ENCODE peak calls at places on chromosomes 1 and 21, in four cellular contexts. A is A549, J is GM12878, O is K562. N is an unnamed sample.

GRCh38 chr1:11052839-11053757 is 6.1 kb upstream of the MASP2 start:
- DNase-seq in A (no peak), J (no peak), O (peak), N (no peak)

GRCh38 chr1:42195841-42196240 is 31.3 kb upstream of the GUCA2A start:
- DNase-seq in A (no peak), J (no peak), O (no peak), N (no peak)

GRCh38 chr1:163844393-163844948 is 522.7 kb downstream of the NUF2 start:
- DNase-seq in A (no peak), J (no peak), O (no peak), N (no peak)

GRCh38 chr1:212234431-212235298 is 50.5 kb upstream of the PPP2R5A start:
- DNase-seq in A (peak), J (no peak), O (peak), N (peak)

GRCh38 chr1:231395051-231395995 is 26.8 kb downstream of the EGLN1 start:
- DNase-seq in A (peak), J (no peak), O (no peak), N (peak)

GRCh38 chr1:50492142-50492541 is 68.9 kb upstream of the DMRTA2 start:
- DNase-seq in A (no peak), J (no peak), O (no peak), N (no peak)

GRCh38 chr1:3898994-3899775 is 887 bp downstream of the C1orf174 start:
- DNase-seq in A (peak), J (no peak), O (no peak), N (peak)

GRCh38 chr1:180482425-180483275 is 19.7 kb downstream of the ACBD6 start:
- DNase-seq in A (peak), J (no peak), O (peak), N (peak)

GRCh38 chr1:151009206-151009587 is 948 bp downstream of the PRUNE1 start:
- DNase-seq in A (no peak), J (no peak), O (no peak), N (no peak)
- TF ChIP-seq POLR2AphosphoS2 in A (no peak), J (no peak), O (no peak), N (no peak)

DNA sequence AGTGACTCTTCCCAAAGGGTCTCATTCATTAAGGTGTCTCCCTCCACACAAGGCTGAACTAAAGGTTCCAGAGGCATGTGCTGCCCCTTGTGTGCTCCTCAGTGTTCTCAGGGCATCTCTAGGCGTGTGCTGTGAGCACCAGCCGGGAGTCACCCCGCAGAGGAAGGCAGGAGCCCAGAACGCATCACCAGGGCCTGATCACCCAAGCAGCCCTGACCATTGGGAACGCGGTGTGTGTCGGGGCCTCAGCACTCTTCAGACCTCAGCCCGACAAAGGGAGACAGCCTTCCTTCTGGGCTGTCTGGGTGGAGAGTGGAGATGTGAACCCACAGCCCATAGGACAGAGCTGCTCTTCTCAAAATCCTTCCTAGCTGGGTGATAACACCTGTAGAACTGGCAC is 9.1 kb downstream of the SLC37A1 start:
- DNase-seq in A (no peak), J (no peak), O (no peak), N (no peak)
- TF ChIP-seq POLR2AphosphoS2 in A (no peak), J (no peak), O (no peak), N (no peak)

DNA sequence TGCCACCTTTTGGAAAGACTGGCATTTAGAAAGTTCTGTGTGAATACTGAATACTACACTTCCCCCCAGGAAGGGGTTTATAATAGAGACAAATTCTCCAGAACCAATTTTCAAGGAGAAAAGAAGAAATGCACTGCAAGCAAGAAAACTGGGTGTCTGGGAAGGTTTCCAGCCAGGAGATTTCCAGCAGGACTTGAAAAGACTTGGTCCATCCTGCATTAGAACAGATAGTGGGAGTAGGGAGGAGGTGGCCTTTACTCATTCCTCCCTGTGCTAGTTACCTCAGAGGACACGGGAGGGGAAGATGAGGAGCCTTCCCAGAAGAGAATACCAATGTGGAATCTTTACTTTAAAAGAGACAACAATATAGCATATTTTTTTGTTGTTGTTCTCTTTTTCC is 52.4 kb downstream of the FAM78B start:
- DNase-seq in A (no peak), J (no peak), O (no peak), N (no peak)
- TF ChIP-seq POLR2AphosphoS2 in A (no peak), J (no peak), O (no peak), N (no peak)

GRCh38 chr1:186513526-186513925 is 52.6 kb upstream of the PDC start:
- DNase-seq in A (no peak), J (no peak), O (no peak), N (no peak)

GRCh38 chr1:186518395-186518794 is 57.5 kb upstream of the PDC start:
- DNase-seq in A (peak), J (no peak), O (no peak), N (no peak)

GRCh38 chr1:186514367-186514766 is 53.5 kb upstream of the PDC start:
- DNase-seq in A (no peak), J (no peak), O (no peak), N (no peak)

GRCh38 chr1:186519981-186520380 is 59.1 kb upstream of the PDC start:
- DNase-seq in A (no peak), J (no peak), O (no peak), N (no peak)

DNA sequence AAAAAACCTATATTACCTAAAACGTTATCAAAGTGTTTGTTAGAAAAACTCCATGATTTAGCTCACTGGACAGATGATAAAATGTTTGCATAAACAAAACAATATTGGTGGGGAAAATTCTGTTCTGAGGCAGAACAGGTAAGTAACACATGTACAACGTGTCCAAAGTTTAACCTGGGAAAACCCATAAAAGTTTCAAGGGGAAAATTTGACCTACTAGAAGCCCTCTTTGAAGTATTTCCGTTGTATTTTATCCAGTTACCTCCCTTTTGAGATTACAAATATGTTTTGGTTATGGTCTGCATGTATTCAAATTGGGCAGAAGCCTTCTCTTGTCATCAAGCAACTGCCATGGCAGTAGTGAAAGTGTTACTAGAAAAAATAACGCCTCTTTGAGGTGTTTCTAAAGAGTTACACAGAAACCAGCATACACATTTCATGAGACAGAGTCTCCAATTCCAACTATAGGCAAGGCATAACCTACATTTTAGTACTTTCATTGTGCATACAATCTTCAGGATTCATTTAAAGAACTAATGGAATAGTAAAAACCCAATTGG is 58.0 kb upstream of the PDC start:
- DNase-seq in A (no peak), J (no peak), O (no peak), N (no peak)
- TF ChIP-seq POLR2AphosphoS2 in A (no peak), J (no peak), O (no peak), N (no peak)

DNA sequence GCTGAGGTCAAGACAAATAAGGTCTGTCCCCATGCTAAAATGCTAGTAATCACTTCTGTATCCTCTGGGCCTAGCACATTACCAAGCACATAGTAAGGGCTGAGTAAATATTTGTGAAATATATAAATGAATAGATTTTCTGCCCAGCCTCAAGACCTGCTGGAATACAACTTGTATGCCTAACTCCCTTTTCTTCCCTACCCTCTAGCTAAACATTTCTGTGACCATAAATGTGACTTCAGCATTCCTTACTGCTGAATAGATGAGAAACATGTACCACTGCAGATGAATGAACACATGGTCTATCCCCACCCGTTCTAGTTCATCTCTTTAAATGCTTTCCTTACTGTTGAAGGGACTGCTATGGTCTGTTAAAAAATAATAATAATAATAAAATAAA is 209.0 kb upstream of the HOOK1 start:
- DNase-seq in A (no peak), J (no peak), O (peak), N (no peak)
- TF ChIP-seq POLR2AphosphoS2 in A (no peak), J (no peak), O (no peak), N (no peak)

GRCh38 chr1:58815069-58815679 is 31.3 kb upstream of the JUN start:
- DNase-seq in A (peak), J (peak), O (peak), N (peak)
- TF ChIP-seq POLR2AphosphoS2 in A (no peak), J (no peak), O (no peak), N (no peak)

DNA sequence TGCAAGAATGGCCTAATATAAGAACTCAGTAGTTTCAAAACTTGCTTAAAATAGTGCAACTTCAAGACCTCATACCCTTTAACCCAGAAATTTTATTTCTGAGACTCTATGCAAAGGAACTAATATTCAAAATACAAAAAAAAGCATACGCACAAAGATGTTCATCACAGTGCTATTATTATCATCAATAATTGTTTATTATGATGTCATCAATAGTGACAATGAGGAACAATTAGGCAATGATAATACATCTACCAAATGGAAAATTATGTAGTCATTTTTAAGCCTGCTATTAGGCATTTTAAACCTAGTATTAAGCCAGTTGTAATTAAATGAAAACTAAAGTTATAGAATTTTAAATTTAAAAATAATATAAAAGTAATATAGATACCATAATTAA is 3.3 kb downstream of the TTLL7 start:
- DNase-seq in A (no peak), J (no peak), O (no peak), N (no peak)
- TF ChIP-seq POLR2AphosphoS2 in A (no peak), J (no peak), O (no peak), N (no peak)

GRCh38 chr21:45073301-45074047 is 906 bp upstream of the ADARB1 start:
- DNase-seq in A (peak), J (no peak), O (peak), N (peak)
- TF ChIP-seq POLR2AphosphoS2 in A (no peak), J (no peak), O (peak), N (no peak)

GRCh38 chr21:44530903-44531605 is 8.9 kb downstream of the KRTAP10-1 start:
- DNase-seq in A (no peak), J (no peak), O (no peak), N (no peak)
- TF ChIP-seq POLR2AphosphoS2 in A (no peak), J (no peak), O (no peak), N (no peak)

DNA sequence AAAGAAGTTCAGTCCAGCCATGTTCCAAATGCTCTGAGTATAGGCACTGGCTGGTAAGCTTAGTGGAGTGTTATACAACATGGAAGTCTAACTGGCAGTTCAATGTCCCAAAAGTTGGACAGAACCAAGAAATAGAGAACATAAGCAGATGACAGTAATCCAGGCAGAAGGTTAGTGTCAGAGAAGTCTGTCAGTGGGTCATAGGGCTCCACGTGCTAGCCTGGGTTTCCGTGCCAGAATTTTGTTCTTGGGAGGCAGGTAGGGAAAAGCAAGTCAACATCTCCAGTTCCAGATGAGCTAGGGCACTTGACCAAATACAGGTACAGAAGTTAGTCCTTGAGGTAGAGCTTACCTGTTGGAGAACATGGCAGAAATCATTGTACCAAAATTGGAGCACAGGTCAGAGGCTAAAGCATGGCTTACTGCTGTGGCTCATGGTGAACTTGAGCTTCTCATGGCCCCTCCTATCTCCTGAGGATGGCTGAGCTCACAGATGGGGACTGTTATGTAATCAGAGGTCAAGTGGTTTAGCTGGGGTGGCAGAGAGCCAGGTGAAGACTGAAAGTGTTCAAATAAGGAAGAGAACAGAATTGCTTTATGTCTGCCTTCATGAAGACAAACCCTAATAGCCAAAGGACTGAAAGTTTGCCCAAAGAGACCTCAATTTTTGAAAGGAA is 170.8 kb downstream of the NFIA start:
- DNase-seq in A (peak), J (no peak), O (peak), N (peak)
- TF ChIP-seq POLR2AphosphoS2 in A (no peak), J (no peak), O (no peak), N (no peak)